ENCODE peak calls at places on chromosomes 5 and 9, in six cellular contexts. T is sigmoid colon, X is heart left ventricle, J is A549, N is H54, U is tibial nerve. O is an unnamed sample.

GRCh38 chr5:159773062-159773924 is 143.0 kb upstream of the ADRA1B start:
- DNase-seq in U (peak), N (peak), T (peak), J (peak), X (peak), O (no peak)

GRCh38 chr5:42005561-42006153 is 80.6 kb downstream of the FBXO4 start:
- DNase-seq in X (no peak), J (peak), U (no peak), T (no peak), N (peak), O (peak)

GRCh38 chr9:125476645-125477044 is 215.0 kb downstream of the GAPVD1 start:
- DNase-seq in T (no peak), N (no peak), X (no peak), J (no peak), U (no peak), O (peak)

GRCh38 chr9:101566904-101567724 is 27.7 kb downstream of the PPP3R2 start:
- DNase-seq in T (no peak), X (no peak), U (no peak), J (peak), N (peak), O (peak)

GRCh38 chr9:98255064-98255577 is 328 bp downstream of the TBC1D2 start:
- DNase-seq in T (peak), J (no peak), N (peak), U (no peak), X (no peak), O (no peak)

GRCh38 chr9:98105006-98105405 is 14.0 kb downstream of the TRIM14 start:
- DNase-seq in N (no peak), X (no peak), J (no peak), T (no peak), U (no peak), O (no peak)

GRCh38 chr9:121636411-121636865 is 15.0 kb upstream of the DAB2IP start:
- DNase-seq in X (no peak), J (no peak), T (peak), N (no peak), U (no peak), O (no peak)

GRCh38 chr5:179323026-179323571 is 22.2 kb downstream of the ADAMTS2 start:
- DNase-seq in T (peak), J (no peak), N (no peak), U (no peak), X (peak), O (no peak)

GRCh38 chr5:3852154-3852930 is 256.7 kb downstream of the IRX1 start:
- DNase-seq in T (no peak), U (no peak), X (no peak), N (no peak), J (no peak), O (no peak)

GRCh38 chr5:143405063-143405746 is 1.7 kb upstream of the NR3C1 start:
- DNase-seq in N (peak), T (peak), J (peak), X (peak), U (peak), O (peak)

GRCh38 chr5:143404416-143405062 is 1.1 kb upstream of the NR3C1 start:
- DNase-seq in X (peak), J (peak), U (peak), T (peak), N (peak), O (peak)

GRCh38 chr5:143402464-143403356 is 776 bp downstream of the NR3C1 start:
- DNase-seq in U (peak), N (no peak), T (peak), X (peak), J (no peak), O (peak)

GRCh38 chr5:143403357-143403606 is 204 bp downstream of the NR3C1 start:
- DNase-seq in N (no peak), J (no peak), U (no peak), X (no peak), T (no peak), O (no peak)

DNA sequence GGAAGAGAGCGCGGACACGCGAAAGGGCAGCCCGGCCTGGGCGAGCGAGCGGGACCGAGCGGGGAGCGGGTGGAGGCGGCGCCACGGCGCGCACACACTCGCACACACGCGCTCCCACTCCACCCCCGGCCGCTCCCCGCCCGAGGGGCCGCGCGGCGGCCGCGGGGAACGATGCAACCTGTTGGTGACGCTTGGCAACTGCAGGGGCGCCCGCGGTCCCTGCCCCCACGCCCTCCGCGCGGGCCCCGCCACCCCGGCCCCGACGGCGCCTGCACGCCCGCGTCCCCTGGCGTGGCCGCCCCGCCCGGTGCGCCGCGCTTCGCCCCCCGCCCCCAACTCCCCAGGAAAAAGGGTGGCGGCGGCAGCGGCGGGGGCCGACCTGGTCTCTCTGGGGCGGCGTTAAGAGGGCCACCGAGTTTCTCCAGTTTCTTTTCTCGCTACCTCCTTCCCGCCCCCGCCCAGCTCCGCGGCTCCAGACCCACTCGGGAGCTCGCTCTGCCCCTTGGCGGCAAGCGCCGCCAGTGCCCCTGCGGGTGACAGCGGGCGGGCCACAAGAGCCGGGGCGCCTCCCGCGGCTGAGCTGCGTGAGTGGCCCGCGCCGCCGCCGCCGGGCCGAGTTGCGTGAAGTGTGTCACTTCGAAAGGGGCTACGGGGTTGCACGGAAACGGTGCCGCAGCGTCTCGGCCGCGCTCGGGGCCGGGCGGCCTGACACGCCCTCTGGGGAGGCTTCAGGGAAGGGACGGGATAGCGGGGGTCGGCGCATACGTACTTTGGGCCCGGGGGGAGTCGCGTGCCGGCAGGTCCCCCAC is at the start of gene NR3C1:
- DNase-seq in X (peak), J (peak), U (peak), N (peak), T (peak), O (peak)
- TF ChIP-seq POLR2A in X (peak), J (peak), U (peak), N (peak), T (no peak), O (peak)

GRCh38 chr5:135571210-135571609 is 7.6 kb downstream of the CXCL14 start:
- DNase-seq in T (no peak), N (no peak), U (no peak), X (no peak), J (no peak), O (no peak)
- TF ChIP-seq POLR2A in T (no peak), N (no peak), U (no peak), X (no peak), J (no peak), O (no peak)

GRCh38 chr5:150410524-150411244 is 2.0 kb downstream of the CD74 start:
- DNase-seq in T (peak), X (peak), U (peak), N (peak), J (peak), O (peak)
- TF ChIP-seq POLR2A in T (no peak), X (no peak), U (no peak), N (no peak), J (no peak), O (no peak)

GRCh38 chr9:92163276-92163675 is 48.1 kb upstream of the SPTLC1 start:
- DNase-seq in U (no peak), J (no peak), T (no peak), N (no peak), X (no peak), O (no peak)
- TF ChIP-seq POLR2A in U (no peak), J (no peak), T (no peak), N (no peak), X (no peak), O (no peak)

GRCh38 chr9:128159784-128160602 is at the start of gene BBLN:
- DNase-seq in J (peak), T (peak), N (peak), U (peak), X (peak), O (peak)
- TF ChIP-seq POLR2A in J (peak), T (peak), N (peak), U (no peak), X (peak), O (peak)

DNA sequence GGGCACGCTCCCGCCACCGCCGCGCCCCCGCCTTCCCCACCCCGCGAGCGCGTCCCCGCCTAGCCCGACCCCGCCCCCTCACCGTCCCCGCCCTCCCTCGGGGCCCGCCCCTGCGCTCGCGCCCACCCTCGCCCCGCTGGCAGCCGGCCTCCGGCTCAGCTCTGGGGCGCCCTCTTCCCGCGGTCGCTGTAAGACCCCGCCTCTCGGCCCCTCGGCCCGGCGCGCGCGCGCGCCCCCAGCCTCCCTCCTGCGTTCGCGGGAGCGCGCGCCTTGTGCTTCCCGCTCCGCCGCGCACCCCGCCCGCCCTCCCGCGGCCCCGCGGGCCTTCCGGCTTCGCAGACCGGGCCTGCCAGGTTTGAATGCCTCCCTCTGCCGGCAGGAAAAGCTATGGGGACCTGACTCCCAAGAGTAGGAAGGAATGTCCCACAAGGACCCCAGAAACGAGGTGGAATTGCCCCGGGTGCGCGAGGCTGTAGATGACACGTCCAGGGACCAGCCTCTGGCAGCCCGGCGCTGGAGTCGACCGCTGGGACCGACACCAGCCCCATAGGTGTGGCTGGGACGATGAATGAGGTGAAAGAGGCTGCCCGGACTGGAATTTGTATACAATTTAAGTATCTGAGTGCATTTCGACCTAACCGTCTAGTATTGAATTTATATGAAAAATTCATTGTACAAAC is 360 bp upstream of the PTBP3 start:
- DNase-seq in U (peak), T (peak), N (peak), X (peak), J (peak), O (peak)
- TF ChIP-seq POLR2A in U (no peak), T (no peak), N (no peak), X (no peak), J (peak), O (no peak)

GRCh38 chr9:37413311-37413710 is 9.2 kb upstream of the GRHPR start:
- DNase-seq in T (no peak), J (no peak), U (no peak), X (no peak), N (no peak), O (no peak)

GRCh38 chr9:37410354-37410861 is 12.1 kb upstream of the GRHPR start:
- DNase-seq in J (no peak), X (no peak), U (no peak), N (no peak), T (no peak), O (no peak)

GRCh38 chr9:37408933-37409710 is 13.4 kb upstream of the GRHPR start:
- DNase-seq in T (no peak), N (no peak), J (no peak), X (no peak), U (no peak), O (no peak)

GRCh38 chr9:37412431-37413151 is 9.9 kb upstream of the GRHPR start:
- DNase-seq in J (no peak), U (no peak), N (no peak), X (no peak), T (no peak), O (no peak)

GRCh38 chr9:37410969-37411785 is 11.3 kb upstream of the GRHPR start:
- DNase-seq in J (no peak), X (no peak), U (no peak), T (no peak), N (no peak), O (peak)
- TF ChIP-seq POLR2A in J (no peak), X (no peak), U (no peak), T (no peak), N (no peak), O (no peak)

GRCh38 chr9:133420392-133420827 is 1.8 kb upstream of the ADAMTS13 start:
- DNase-seq in J (no peak), N (no peak), U (no peak), T (no peak), X (no peak), O (peak)
- TF ChIP-seq POLR2A in J (no peak), N (no peak), U (no peak), T (no peak), X (no peak), O (no peak)

GRCh38 chr5:178126556-178126955 is 4.3 kb upstream of the RMND5B start:
- DNase-seq in X (no peak), U (no peak), J (no peak), T (no peak), N (no peak), O (peak)

GRCh38 chr5:178129296-178129695 is 1.5 kb upstream of the RMND5B start:
- DNase-seq in N (no peak), J (no peak), T (no peak), X (no peak), U (no peak), O (no peak)

GRCh38 chr5:178125253-178125916 is 5.4 kb upstream of the RMND5B start:
- DNase-seq in T (no peak), U (peak), J (no peak), X (no peak), N (no peak), O (no peak)

GRCh38 chr5:178131446-178131996 is 707 bp downstream of the RMND5B start:
- DNase-seq in T (no peak), U (no peak), N (no peak), J (peak), X (no peak), O (peak)

DNA sequence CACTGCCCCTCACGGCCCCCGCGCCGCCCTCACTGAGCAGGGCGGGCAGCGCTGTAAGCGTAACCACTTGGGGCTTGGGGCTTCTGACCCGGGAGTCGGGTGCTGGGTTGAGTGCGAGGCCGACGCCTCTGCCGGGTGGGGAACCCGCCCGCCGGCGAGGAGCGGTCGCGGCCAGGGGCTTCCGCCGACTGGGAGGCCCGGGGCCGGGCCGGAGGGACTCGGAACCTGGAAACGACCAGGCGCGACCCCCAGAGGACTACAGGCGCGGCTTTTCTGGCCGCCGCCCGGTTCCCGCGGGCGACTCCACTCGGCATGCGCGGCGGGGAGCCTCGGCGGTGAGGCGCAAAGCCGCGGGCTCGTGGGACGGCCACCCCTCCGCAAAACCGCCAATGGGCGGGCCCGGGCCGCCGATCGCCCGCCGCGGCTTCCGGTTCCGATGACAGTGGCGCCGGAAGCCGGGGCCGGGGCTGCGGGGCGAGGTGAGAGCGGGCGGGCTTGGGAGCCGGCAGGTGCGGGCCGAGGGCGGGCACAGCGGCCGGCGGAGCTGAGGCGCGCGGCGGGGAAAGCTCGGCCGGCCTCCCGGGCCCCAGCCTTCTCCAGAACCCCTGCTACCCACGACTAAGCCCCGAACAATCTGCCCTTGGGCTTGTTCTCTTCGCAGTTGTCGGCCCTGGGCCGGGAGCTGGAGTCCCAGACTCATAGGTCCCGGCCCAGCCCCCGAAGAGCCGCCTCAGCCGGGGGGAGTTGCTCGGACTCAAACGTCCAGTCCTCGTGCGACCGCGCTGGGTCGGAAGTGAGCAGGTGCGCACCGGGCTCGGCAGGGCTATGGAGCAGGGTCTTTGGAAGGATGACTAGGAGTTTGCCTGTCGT is at the start of gene RMND5B:
- DNase-seq in N (peak), X (peak), U (peak), J (peak), T (peak), O (peak)
- TF ChIP-seq POLR2A in N (peak), X (peak), U (no peak), J (peak), T (peak), O (peak)

GRCh38 chr9:81686614-81687520 is 2.5 kb downstream of the TLE1 start:
- DNase-seq in X (peak), U (peak), J (peak), T (peak), N (peak), O (peak)
- TF ChIP-seq POLR2A in X (no peak), U (no peak), J (no peak), T (no peak), N (no peak), O (no peak)

O was measured in erythroblast.